ENCODE peak calls at places on chromosome 3, in five cellular contexts. O is H1, R is GM23338, C is mucosa of descending colon, X is esophagus muscularis mucosa. M is an unnamed sample.

GRCh38 chr3:27653803-27654558 is 68.1 kb downstream of the EOMES start:
- DNase-seq in O (no peak), R (peak; percentile 50), C (no peak), X (no peak), M (no peak)

GRCh38 chr3:12046406-12046805 is 42.2 kb downstream of the SYN2 start:
- DNase-seq in O (no peak), R (peak; percentile 33), C (no peak), X (no peak), M (no peak)

GRCh38 chr3:183845090-183845489 is 19.7 kb upstream of the MAP6D1 start:
- DNase-seq in O (no peak), R (no peak), C (no peak), X (no peak), M (no peak)

GRCh38 chr3:35521196-35521595 is 118.1 kb upstream of the ARPP21 start:
- DNase-seq in O (no peak), R (no peak), C (no peak), X (no peak), M (no peak)

GRCh38 chr3:130468311-130468710 is 48.7 kb upstream of the COL6A6 start:
- DNase-seq in O (no peak), R (no peak), C (no peak), X (no peak), M (no peak)

GRCh38 chr3:6921041-6921440 is 60.1 kb downstream of the GRM7 start:
- DNase-seq in O (no peak), R (peak; percentile 1), C (no peak), X (no peak), M (no peak)

GRCh38 chr3:24046214-24046613 is 101.1 kb downstream of the NR1D2 start:
- DNase-seq in O (no peak), R (no peak), C (no peak), X (no peak), M (no peak)

GRCh38 chr3:152683521-152683999 is 151.4 kb upstream of the P2RY1 start:
- DNase-seq in O (no peak), R (no peak), C (no peak), X (no peak), M (no peak)

GRCh38 chr3:177640319-177640997 is 443.2 kb upstream of the TBL1XR1 start:
- DNase-seq in O (no peak), R (peak; percentile 8), C (no peak), X (no peak), M (no peak)

DNA sequence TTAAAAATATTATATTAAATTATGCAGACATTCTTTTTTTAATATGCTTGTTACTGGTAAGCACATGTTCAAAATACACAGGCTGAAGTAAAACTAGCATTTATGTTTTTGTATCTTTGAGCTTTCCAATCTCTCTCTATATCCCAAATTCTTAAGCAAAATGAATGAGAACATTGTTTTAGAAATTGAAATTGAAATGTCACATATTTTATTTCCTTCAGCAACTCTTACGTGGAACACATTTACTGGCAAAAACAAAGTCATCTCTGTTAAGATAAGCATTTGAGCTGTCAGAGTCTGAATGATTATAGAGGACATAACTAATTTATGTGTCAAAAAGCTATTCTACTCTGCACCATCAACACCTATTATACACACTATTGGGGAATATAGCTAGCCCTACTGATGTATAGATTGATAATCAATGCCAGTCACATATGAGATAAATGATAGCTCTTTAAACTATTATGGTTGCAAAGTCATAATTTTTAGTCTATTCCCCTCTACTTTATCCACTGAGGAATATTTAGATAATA is 535.4 kb upstream of the BCHE start:
- DNase-seq in O (no peak), R (no peak), C (no peak), X (no peak), M (no peak)
- H3K4me3 ChIP-seq in O (no peak overlapping the region), R (no peak overlapping the region), C (no peak overlapping the region), X (no peak overlapping the region), M (no peak overlapping the region)

GRCh38 chr3:47162695-47163022 is 1.3 kb downstream of the SETD2 start:
- DNase-seq in O (no peak), R (no peak), C (no peak), X (no peak), M (no peak)
- H3K4me1 ChIP-seq in O (peaks cover 10% of the 10 kb centered on the region), R (peaks cover 52% of the 10 kb centered on the region), C (peaks cover 31% of the 10 kb centered on the region), X (peaks cover 70% of the 10 kb centered on the region), M (peaks cover 20% of the 10 kb centered on the region)

GRCh38 chr3:15405448-15406050 is 21.8 kb downstream of the METTL6 start:
- DNase-seq in O (no peak), R (peak; percentile 80), C (no peak), X (no peak), M (no peak)
- TF ChIP-seq CTCF in O (peak; percentile 58), R (peak; percentile 90), C (peak; percentile 48), X (peak; percentile 53), M (peak; percentile 61)

GRCh38 chr3:124882749-124883148 is 4.4 kb downstream of the ITGB5 start:
- DNase-seq in O (no peak), R (peak; percentile 42), C (no peak), X (no peak), M (no peak)

GRCh38 chr3:124877617-124878016 is 9.5 kb downstream of the ITGB5 start:
- DNase-seq in O (no peak), R (no peak), C (no peak), X (no peak), M (no peak)

GRCh38 chr3:124879395-124879723 is 7.8 kb downstream of the ITGB5 start:
- DNase-seq in O (no peak), R (no peak), C (no peak), X (no peak), M (no peak)

GRCh38 chr3:124881976-124882697 is 5.0 kb downstream of the ITGB5 start:
- DNase-seq in O (no peak), R (no peak), C (no peak), X (no peak), M (no peak)

GRCh38 chr3:124878561-124879394 is 8.4 kb downstream of the ITGB5 start:
- DNase-seq in O (no peak), R (no peak), C (no peak), X (peak; percentile 94), M (peak; percentile 29)
- H3K4me3 ChIP-seq in O (no peak overlapping the region), R (no peak overlapping the region), C (no peak overlapping the region), X (no peak overlapping the region), M (no peak overlapping the region)

GRCh38 chr3:172129534-172129867 is 90.1 kb downstream of the FNDC3B start:
- DNase-seq in O (no peak), R (no peak), C (no peak), X (no peak), M (no peak)

GRCh38 chr3:172127141-172127540 is 87.8 kb downstream of the FNDC3B start:
- DNase-seq in O (no peak), R (no peak), C (no peak), X (no peak), M (no peak)

GRCh38 chr3:172127929-172128580 is 88.7 kb downstream of the FNDC3B start:
- DNase-seq in O (no peak), R (no peak), C (no peak), X (no peak), M (no peak)

GRCh38 chr3:172129868-172130751 is 90.7 kb downstream of the FNDC3B start:
- DNase-seq in O (no peak), R (no peak), C (peak; percentile 69), X (peak; percentile 97), M (peak; percentile 82)

DNA sequence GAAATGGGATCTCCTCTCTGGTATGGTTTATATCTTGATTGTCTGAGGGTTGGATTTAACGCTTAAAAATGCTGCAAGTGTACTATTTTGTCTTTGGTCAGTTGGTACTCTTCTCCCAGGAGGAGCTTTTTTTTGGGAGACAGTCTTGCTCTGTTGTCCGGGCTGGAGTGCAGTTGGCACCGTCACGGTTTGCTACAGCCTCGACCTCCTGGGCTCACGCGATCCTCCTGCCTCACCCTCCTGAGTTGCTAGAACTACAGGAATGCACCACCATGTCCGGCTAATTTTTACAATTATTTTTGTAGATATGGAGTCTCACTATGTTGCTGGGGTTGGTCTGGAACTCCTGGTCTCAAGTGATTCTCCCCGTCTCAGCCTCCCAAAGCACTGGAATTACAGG is 89.5 kb downstream of the FNDC3B start:
- DNase-seq in O (no peak), R (no peak), C (no peak), X (no peak), M (no peak)
- H3K4me1 ChIP-seq in O (peaks cover 4% of the 10 kb centered on the region), R (peaks cover 64% of the 10 kb centered on the region), C (peaks cover 44% of the 10 kb centered on the region), X (peaks cover 79% of the 10 kb centered on the region), M (no peaks in the 10 kb centered on the region)

GRCh38 chr3:100040846-100041245 is 73.5 kb downstream of the FILIP1L start:
- DNase-seq in O (no peak), R (no peak), C (no peak), X (no peak), M (no peak)
- TF ChIP-seq CTCF in O (no peak), R (no peak), C (no peak), X (no peak), M (no peak)

GRCh38 chr3:29441422-29441821 is 160.6 kb downstream of the RBMS3 start:
- DNase-seq in O (no peak), R (no peak), C (no peak), X (no peak), M (no peak)

GRCh38 chr3:29436612-29437313 is 155.9 kb downstream of the RBMS3 start:
- DNase-seq in O (no peak), R (no peak), C (no peak), X (no peak), M (no peak)

GRCh38 chr3:29440321-29441019 is 159.6 kb downstream of the RBMS3 start:
- DNase-seq in O (no peak), R (peak; percentile 30), C (no peak), X (no peak), M (peak; percentile 19)

GRCh38 chr3:29438580-29438979 is 157.7 kb downstream of the RBMS3 start:
- DNase-seq in O (no peak), R (no peak), C (no peak), X (no peak), M (no peak)

DNA sequence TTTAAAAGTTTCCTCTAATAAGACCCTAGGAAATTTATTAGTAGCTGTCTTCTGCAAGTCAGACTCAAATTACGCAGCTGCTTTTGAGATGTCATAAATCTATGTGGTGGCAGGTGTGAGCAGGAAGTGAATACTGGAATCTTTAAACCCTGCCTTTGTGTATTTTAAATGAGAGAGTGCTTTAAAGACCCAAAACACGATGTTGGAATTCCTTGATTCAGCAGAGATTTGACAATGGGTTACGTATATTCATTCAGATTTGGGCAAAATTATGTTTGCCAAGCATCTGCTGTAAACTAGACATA is 160.1 kb downstream of the RBMS3 start:
- DNase-seq in O (no peak), R (no peak), C (no peak), X (no peak), M (no peak)
- H3K4me3 ChIP-seq in O (no peak overlapping the region), R (peak overlapping the region; percentile 29), C (no peak overlapping the region), X (peak overlapping the region; percentile 22), M (no peak overlapping the region)

GRCh38 chr3:71533588-71533987 is 49.9 kb downstream of the FOXP1 start:
- DNase-seq in O (no peak), R (no peak), C (no peak), X (no peak), M (no peak)
- H3K4me1 ChIP-seq in O (no peaks in the 10 kb centered on the region), R (peaks cover 7% of the 10 kb centered on the region), C (peaks cover 29% of the 10 kb centered on the region), X (peaks cover 48% of the 10 kb centered on the region), M (peaks cover 3% of the 10 kb centered on the region)